ENCODE peak calls at places on chromosomes 2 and 18, in six cellular contexts. U, W, J, T, B and Q are unnamed samples.

GRCh38 chr2:168652997-168653906 is 149.2 kb upstream of the NOSTRIN start:
- DNase-seq in U (no peak), W (no peak), J (no peak), T (no peak), B (no peak), Q (peak)

GRCh38 chr2:174153757-174154680 is 94.3 kb downstream of the OLA1 start:
- DNase-seq in U (no peak), W (no peak), J (peak), T (peak), B (no peak), Q (no peak)

GRCh38 chr2:105757361-105757933 is 12.7 kb downstream of the NCK2 start:
- DNase-seq in U (no peak), W (no peak), J (no peak), T (no peak), B (no peak), Q (no peak)

GRCh38 chr18:67133669-67134068 is 382.9 kb downstream of the DSEL start:
- DNase-seq in U (no peak), W (no peak), J (no peak), T (no peak), B (no peak), Q (no peak)

GRCh38 chr2:239522002-239522739 is 121.4 kb upstream of the HDAC4 start:
- DNase-seq in U (no peak), W (no peak), J (no peak), T (no peak), B (no peak), Q (no peak)

GRCh38 chr2:43724728-43725526 is 48.7 kb upstream of the C1GALT1C1L start:
- DNase-seq in U (no peak), W (no peak), J (no peak), T (no peak), B (no peak), Q (peak)

GRCh38 chr2:173044686-173045085 is 31.0 kb upstream of the MAP3K20 start:
- DNase-seq in U (no peak), W (no peak), J (no peak), T (no peak), B (no peak), Q (no peak)

GRCh38 chr2:185787530-185788145 is 49.0 kb downstream of the FSIP2 start:
- DNase-seq in U (no peak), W (no peak), J (no peak), T (peak), B (no peak), Q (no peak)

GRCh38 chr2:59584958-59585357 is 968.5 kb downstream of the BCL11A start:
- DNase-seq in U (peak), W (peak), J (no peak), T (no peak), B (no peak), Q (peak)

GRCh38 chr18:75483662-75484061 is 56.2 kb upstream of the SMIM21 start:
- DNase-seq in U (no peak), W (no peak), J (no peak), T (no peak), B (no peak), Q (peak)

GRCh38 chr2:9291866-9292265 is 85.3 kb downstream of the ASAP2 start:
- DNase-seq in U (no peak), W (no peak), J (no peak), T (no peak), B (no peak), Q (no peak)
- H2BK5ac ChIP-seq in U (no peak), W (no peak), J (no peak), T (no peak), B (no peak), Q (no peak)

DNA sequence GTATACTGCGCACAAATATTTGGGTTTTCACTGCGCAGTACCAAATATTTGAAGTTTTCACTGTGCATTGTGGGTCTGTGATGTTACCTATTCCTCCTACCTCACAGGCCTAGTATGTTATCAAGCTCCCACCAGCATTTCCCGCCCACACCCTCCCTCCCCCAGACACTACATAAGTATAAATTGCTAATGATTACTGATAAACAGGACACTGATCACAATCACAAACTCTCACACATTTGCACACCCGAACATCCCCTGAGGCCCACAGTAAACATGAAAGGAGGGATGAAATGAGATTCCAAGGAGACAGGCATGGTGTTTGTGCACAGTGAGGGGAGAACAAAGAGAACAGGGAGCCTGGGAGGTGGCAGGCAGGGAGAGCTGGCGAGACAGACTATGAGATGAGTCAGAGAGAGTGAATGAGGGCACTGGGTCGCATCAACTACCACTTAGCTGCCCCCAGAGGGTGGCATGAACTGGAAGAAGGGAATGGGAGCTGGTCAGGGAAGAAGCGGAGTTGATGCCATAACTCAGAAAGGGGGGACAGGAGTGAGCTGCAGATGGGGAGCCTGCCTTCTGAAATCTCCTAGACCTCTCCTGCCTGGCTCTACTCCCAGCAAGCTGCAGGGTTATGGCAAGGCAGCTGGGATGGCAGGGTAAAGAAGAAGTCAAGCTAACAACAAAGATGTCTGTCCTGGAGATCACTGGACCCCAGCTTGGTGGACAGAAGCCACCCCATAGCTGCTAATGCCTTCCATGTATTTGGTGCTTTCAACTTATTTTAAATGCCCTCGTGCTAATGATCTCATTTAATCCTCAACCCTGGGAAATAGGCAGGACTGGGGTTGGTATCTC is 5.2 kb downstream of the KIF3C start:
- DNase-seq in U (no peak), W (no peak), J (no peak), T (peak), B (no peak), Q (peak)
- H3K18ac ChIP-seq in U (no peak), W (no peak), J (no peak), T (no peak), B (no peak), Q (no peak)

GRCh38 chr2:190929919-190930318 is 49.3 kb downstream of the GLS start:
- DNase-seq in U (no peak), W (no peak), J (no peak), T (no peak), B (no peak), Q (no peak)

GRCh38 chr2:190930411-190930810 is 49.8 kb downstream of the GLS start:
- DNase-seq in U (no peak), W (no peak), J (no peak), T (no peak), B (no peak), Q (no peak)

GRCh38 chr2:190938761-190939335 is 58.2 kb downstream of the GLS start:
- DNase-seq in U (no peak), W (no peak), J (peak), T (peak), B (no peak), Q (no peak)

GRCh38 chr2:190932524-190932923 is 51.9 kb downstream of the GLS start:
- DNase-seq in U (no peak), W (no peak), J (no peak), T (no peak), B (no peak), Q (no peak)

DNA sequence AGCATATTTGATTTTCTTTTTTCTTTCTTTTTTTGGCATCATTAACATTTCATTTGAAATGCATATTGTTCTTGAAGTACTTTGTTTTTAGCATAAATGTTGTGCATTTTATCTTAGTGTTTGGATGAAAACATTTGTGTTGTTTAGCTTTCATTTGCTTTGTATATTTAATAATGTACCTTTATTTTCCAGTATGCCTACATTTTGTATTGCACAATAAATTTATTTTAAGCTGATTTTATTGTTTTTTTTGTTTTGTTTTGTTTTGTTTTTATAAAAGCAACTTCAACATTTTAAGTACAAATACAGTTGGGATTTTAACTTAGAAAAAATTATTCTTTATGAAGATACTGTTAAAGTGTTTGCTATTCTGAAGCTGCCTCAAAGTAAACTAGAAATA is 54.4 kb downstream of the GLS start:
- DNase-seq in U (no peak), W (no peak), J (no peak), T (no peak), B (no peak), Q (no peak)
- H2BK15ac ChIP-seq in U (no peak), W (no peak), J (no peak), T (no peak), B (no peak), Q (no peak)

GRCh38 chr2:215717627-215718412 is 282.0 kb upstream of the FN1 start:
- DNase-seq in U (no peak), W (no peak), J (no peak), T (no peak), B (no peak), Q (no peak)
- H2BK5ac ChIP-seq in U (no peak), W (no peak), J (peak), T (no peak), B (no peak), Q (no peak)

GRCh38 chr2:151410485-151410833 is 757 bp downstream of the RIF1 start:
- DNase-seq in U (no peak), W (no peak), J (peak), T (peak), B (peak), Q (peak)
- H3K18ac ChIP-seq in U (peak), W (peak), J (peak), T (peak), B (peak), Q (peak)

GRCh38 chr2:232485333-232485756 is 2.3 kb downstream of the ECEL1 start:
- DNase-seq in U (no peak), W (no peak), J (no peak), T (no peak), B (no peak), Q (peak)
- H2BK15ac ChIP-seq in U (no peak), W (no peak), J (no peak), T (no peak), B (no peak), Q (no peak)

GRCh38 chr2:222732774-222733173 is 61.3 kb downstream of the MOGAT1 start:
- DNase-seq in U (no peak), W (no peak), J (no peak), T (peak), B (no peak), Q (no peak)

GRCh38 chr2:222733846-222734689 is 62.6 kb downstream of the MOGAT1 start:
- DNase-seq in U (no peak), W (no peak), J (no peak), T (peak), B (no peak), Q (no peak)

GRCh38 chr2:222733470-222733845 is 62.0 kb downstream of the MOGAT1 start:
- DNase-seq in U (no peak), W (no peak), J (no peak), T (no peak), B (no peak), Q (no peak)

GRCh38 chr2:222736301-222736700 is 64.8 kb downstream of the MOGAT1 start:
- DNase-seq in U (no peak), W (no peak), J (peak), T (peak), B (no peak), Q (no peak)

DNA sequence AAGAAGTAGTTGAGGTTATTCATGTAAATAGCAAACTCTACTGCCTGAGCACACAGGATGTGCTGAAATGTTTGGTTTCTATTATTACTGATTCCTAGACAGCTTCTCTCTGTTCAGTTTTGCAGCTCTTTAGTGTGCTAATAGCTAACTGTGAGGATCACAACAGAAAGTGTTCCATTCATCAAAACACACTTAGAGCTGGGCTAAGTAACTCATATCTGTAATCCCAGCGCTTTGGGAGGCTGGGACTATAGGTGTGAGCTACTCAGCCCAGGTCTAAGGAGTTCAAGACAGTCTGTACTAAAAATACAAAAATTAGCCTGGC is 63.2 kb downstream of the MOGAT1 start:
- DNase-seq in U (no peak), W (no peak), J (no peak), T (no peak), B (no peak), Q (no peak)
- H2BK5ac ChIP-seq in U (no peak), W (no peak), J (no peak), T (no peak), B (no peak), Q (no peak)